ENCODE peak calls at places on chromosome X, in nine cellular contexts. I is progenitor cell of endocrine pancreas, Z is GM23248, C is foreskin melanocyte, D is NCI-H510A, E is GM10248, B is WTC11, X is fibroblast of lung, W is astrocyte of the spinal cord. K is an unnamed sample.

GRCh38 chrX:20265221-20265725 is 1.4 kb downstream of the RPS6KA3 start:
- DNase-seq in Z (peak), B (peak), X (peak), W (peak), I (peak), D (peak), E (peak), C (no peak), K (no peak)

GRCh38 chrX:40207626-40208025 is 109.9 kb upstream of the BCOR start:
- DNase-seq in E (no peak), B (no peak), W (no peak), D (no peak), I (no peak), Z (peak), X (no peak), C (no peak), K (no peak)

GRCh38 chrX:52923781-52924241 is 26.7 kb downstream of the FAM156B start:
- DNase-seq in C (no peak), X (peak), I (no peak), E (peak), B (no peak), W (peak), Z (peak), D (no peak), K (no peak)

GRCh38 chrX:104482757-104483156 is 83.2 kb upstream of the IL1RAPL2 start:
- DNase-seq in D (no peak), W (no peak), E (no peak), Z (peak), X (no peak), C (no peak), B (no peak), I (no peak), K (no peak)

GRCh38 chrX:153568612-153569011 is 30.3 kb downstream of the CCNQ start:
- DNase-seq in W (no peak), C (no peak), I (no peak), X (no peak), Z (no peak), D (no peak), E (no peak), B (peak), K (no peak)

GRCh38 chrX:105822138-105823091 is at the start of gene NRK:
- DNase-seq in X (peak), W (peak), Z (no peak), D (peak), C (no peak), B (peak), E (no peak), I (peak), K (peak)

GRCh38 chrX:10529344-10529743 is 91.0 kb downstream of the MID1 start:
- DNase-seq in C (no peak), E (no peak), B (no peak), I (no peak), Z (peak), X (peak), D (no peak), W (no peak), K (no peak)

GRCh38 chrX:71096702-71097032 is 1.0 kb downstream of the FOXO4 start:
- DNase-seq in W (no peak), D (no peak), B (no peak), X (no peak), C (no peak), Z (peak), E (no peak), I (no peak), K (no peak)

GRCh38 chrX:57366430-57366829 is 79.9 kb downstream of the FAAH2 start:
- DNase-seq in W (no peak), D (no peak), I (no peak), C (no peak), E (no peak), X (no peak), Z (no peak), B (no peak), K (peak)

GRCh38 chrX:13028871-13029336 is 15.5 kb downstream of the FAM9C start:
- DNase-seq in D (no peak), Z (no peak), E (no peak), X (no peak), W (no peak), B (no peak), I (no peak), C (no peak), K (no peak)

GRCh38 chrX:153687121-153688039 is at the start of gene SLC6A8:
- DNase-seq in Z (peak), B (peak), C (no peak), E (no peak), W (peak), X (peak), D (peak), I (peak), K (no peak)

GRCh38 chrX:750263-750662 is 119.7 kb downstream of the SHOX start:
- DNase-seq in X (no peak), C (no peak), W (no peak), E (no peak), I (no peak), B (no peak), D (no peak), Z (no peak), K (no peak)

GRCh38 chrX:54640721-54641120 is 110.7 kb downstream of the GNL3L start:
- DNase-seq in Z (peak), B (no peak), W (peak), C (no peak), D (no peak), X (peak), E (no peak), I (no peak), K (no peak)

GRCh38 chrX:108772549-108772948 is 36.2 kb upstream of the IRS4 start:
- DNase-seq in I (no peak), B (no peak), E (no peak), C (no peak), X (no peak), D (no peak), W (no peak), Z (no peak), K (no peak)

GRCh38 chrX:111955916-111956315 is 79.9 kb downstream of the TRPC5OS start:
- DNase-seq in D (no peak), B (no peak), I (no peak), C (no peak), X (no peak), Z (no peak), E (no peak), W (no peak), K (no peak)

GRCh38 chrX:47170861-47171692 is 22.6 kb upstream of the UBA1 start:
- DNase-seq in E (no peak), Z (no peak), I (no peak), D (no peak), C (no peak), X (no peak), B (no peak), W (no peak), K (no peak)

GRCh38 chrX:10199212-10199611 is 42.4 kb downstream of the CLCN4 start:
- DNase-seq in C (no peak), I (no peak), X (peak), W (no peak), Z (peak), D (no peak), B (no peak), E (peak), K (no peak)

GRCh38 chrX:37454537-37455285 is 105.5 kb downstream of the PRRG1 start:
- DNase-seq in I (no peak), D (no peak), Z (peak), W (peak), X (no peak), E (no peak), B (no peak), C (no peak), K (no peak)

GRCh38 chrX:144801786-144802185 is 445.5 kb upstream of the SPANXN1 start:
- DNase-seq in C (no peak), X (no peak), D (no peak), I (no peak), W (peak), E (no peak), B (no peak), Z (no peak), K (no peak)

GRCh38 chrX:108177321-108177990 is 85.9 kb downstream of the ATG4A start:
- DNase-seq in I (no peak), X (no peak), W (peak), C (no peak), D (no peak), Z (no peak), B (no peak), E (no peak), K (no peak)

GRCh38 chrX:148499638-148500427 is 584 bp upstream of the AFF2 start:
- DNase-seq in I (no peak), Z (no peak), X (no peak), W (no peak), C (no peak), D (no peak), E (no peak), B (peak), K (no peak)

GRCh38 chrX:87661761-87662160 is 144.2 kb downstream of the KLHL4 start:
- DNase-seq in E (no peak), B (no peak), X (peak), W (no peak), D (no peak), Z (no peak), I (no peak), C (no peak), K (no peak)

GRCh38 chrX:85980286-85980685 is 67.1 kb downstream of the CHM start:
- DNase-seq in B (no peak), C (no peak), W (no peak), D (no peak), X (no peak), E (no peak), Z (no peak), I (no peak), K (no peak)

GRCh38 chrX:23616361-23616760 is 50.9 kb upstream of the PRDX4 start:
- DNase-seq in W (peak), E (no peak), I (no peak), B (no peak), D (no peak), X (peak), Z (peak), C (no peak), K (no peak)

GRCh38 chrX:56764975-56765791 is 36.1 kb downstream of the NBDY start:
- DNase-seq in W (no peak), D (no peak), C (no peak), X (no peak), E (peak), B (no peak), Z (no peak), I (no peak), K (no peak)

GRCh38 chrX:23904096-23904495 is 3.6 kb downstream of the APOO start:
- DNase-seq in D (no peak), E (no peak), X (no peak), I (no peak), W (peak), Z (no peak), C (peak), B (no peak), K (no peak)

GRCh38 chrX:2691543-2692220 is 587 bp downstream of the CD99 start:
- DNase-seq in E (peak), W (peak), D (no peak), B (no peak), Z (peak), I (no peak), X (peak), C (no peak), K (no peak)

GRCh38 chrX:106933538-106933961 is 13.3 kb downstream of the CLDN2 start:
- DNase-seq in D (no peak), W (no peak), E (no peak), I (no peak), B (no peak), Z (no peak), C (no peak), X (no peak), K (no peak)

GRCh38 chrX:70247252-70247651 is 12.8 kb downstream of the P2RY4 start:
- DNase-seq in I (no peak), D (no peak), Z (no peak), W (no peak), B (no peak), C (no peak), X (no peak), E (no peak), K (no peak)

GRCh38 chrX:79138658-79139241 is 5.7 kb upstream of the GPR174 start:
- DNase-seq in Z (no peak), I (no peak), B (no peak), D (no peak), X (no peak), E (peak), C (no peak), W (no peak), K (no peak)

GRCh38 chrX:32195611-32196010 is 1015.7 kb downstream of the DMD start:
- DNase-seq in C (peak), B (no peak), E (no peak), Z (no peak), X (no peak), I (no peak), W (no peak), D (no peak), K (no peak)

GRCh38 chrX:34563809-34564208 is 93.3 kb downstream of the TMEM47 start:
- DNase-seq in X (no peak), Z (peak), D (no peak), B (no peak), I (no peak), E (no peak), W (no peak), C (no peak), K (no peak)

GRCh38 chrX:1392376-1393130 is 640 bp upstream of the SLC25A6 start:
- DNase-seq in Z (peak), I (peak), B (peak), W (peak), C (peak), E (peak), X (peak), D (no peak), K (peak)

GRCh38 chrX:139086243-139086642 is 374.7 kb upstream of the FGF13 start:
- DNase-seq in W (no peak), D (no peak), E (no peak), Z (peak), C (no peak), B (no peak), X (peak), I (no peak), K (no peak)

GRCh38 chrX:38975368-38975767 is 174.1 kb downstream of the MID1IP1 start:
- DNase-seq in E (no peak), D (no peak), B (no peak), I (no peak), Z (no peak), C (no peak), X (peak), W (no peak), K (no peak)